ENCODE peak calls at places on chromosomes 11 and 22, in five cellular contexts. F is gastrocnemius medialis, K is HepG2, Q is sigmoid colon, L is OCI-LY7. P is an unnamed sample. For H3K4me1, the result is how much of the 10 kb centered on the place peaks cover.

GRCh38 chr11:118868659-118869058 is 15.0 kb upstream of the CXCR5 start:
- DNase-seq in F (peak), K (no peak), Q (no peak), L (peak), P (no peak)

GRCh38 chr11:134332189-134332631 is 422 bp downstream of the GLB1L2 start:
- DNase-seq in F (no peak), K (no peak), Q (peak), L (no peak), P (peak)

GRCh38 chr11:113345978-113346377 is 31.6 kb downstream of the TTC12 start:
- DNase-seq in F (no peak), K (no peak), Q (no peak), L (no peak), P (no peak)

GRCh38 chr22:26846645-26847044 is 189.3 kb downstream of the MIAT start:
- DNase-seq in F (no peak), K (no peak), Q (no peak), L (no peak), P (no peak)

GRCh38 chr11:70173018-70173417 is 30.1 kb upstream of the FADD start:
- DNase-seq in F (no peak), K (peak), Q (no peak), L (no peak), P (no peak)

GRCh38 chr11:64015510-64015909 is 20.2 kb upstream of the FLRT1 start:
- DNase-seq in F (no peak), K (no peak), Q (no peak), L (no peak), P (no peak)

GRCh38 chr11:70016666-70017347 is 61.3 kb upstream of the ANO1 start:
- DNase-seq in F (no peak), K (no peak), Q (no peak), L (no peak), P (no peak)

GRCh38 chr11:66523611-66524010 is 13.2 kb downstream of the BBS1 start:
- DNase-seq in F (no peak), K (no peak), Q (no peak), L (no peak), P (no peak)

GRCh38 chr11:17827006-17827405 is 92.4 kb downstream of the KCNC1 start:
- DNase-seq in F (no peak), K (peak), Q (no peak), L (no peak), P (no peak)
- H3K4me1 ChIP-seq in F (under half), K (under half), Q (under half), L (under half), P (under half)

GRCh38 chr22:37487129-37487528 is 945 bp upstream of the MFNG start:
- DNase-seq in F (no peak), K (no peak), Q (no peak), L (no peak), P (no peak)
- H3K4me1 ChIP-seq in F (under half), K (half or more), Q (under half), L (half or more), P (under half)

DNA sequence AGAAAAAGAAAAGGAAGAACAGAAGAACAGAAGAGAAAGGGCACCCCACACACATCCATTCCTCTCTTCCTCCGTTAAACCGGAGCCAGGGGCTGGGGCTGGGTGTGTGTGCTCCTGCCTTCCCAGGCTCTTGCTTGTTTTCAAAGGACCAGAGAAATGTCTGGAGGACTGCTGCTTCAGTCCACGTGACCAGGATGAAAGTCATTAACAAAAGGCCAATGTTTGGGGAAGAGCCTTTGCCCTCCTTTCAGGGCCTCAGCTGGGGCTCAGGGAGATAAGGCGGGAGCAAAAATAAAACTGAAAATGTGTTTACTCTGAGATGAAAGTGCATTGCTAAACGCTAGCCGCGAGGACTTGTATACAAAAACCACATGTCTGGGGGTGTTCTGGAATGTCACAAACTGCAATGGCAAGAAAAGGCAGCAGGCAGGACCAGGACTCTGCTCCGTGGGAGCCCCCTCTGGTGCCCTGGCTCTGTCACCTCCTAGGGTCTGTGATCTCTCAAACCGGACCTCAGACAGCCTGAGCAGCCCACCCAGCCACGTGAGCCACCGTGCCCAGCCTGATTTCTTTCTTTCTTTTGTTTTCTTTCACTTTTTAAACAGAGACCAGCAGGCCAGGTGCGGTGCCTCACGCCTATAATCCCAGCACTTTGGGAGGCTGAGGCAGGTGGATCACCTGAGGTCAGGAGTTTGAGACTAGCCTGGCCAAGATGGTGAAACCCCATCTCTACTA is 31.6 kb upstream of the MYH9 start:
- DNase-seq in F (peak), K (peak), Q (peak), L (no peak), P (peak)
- H3K4me1 ChIP-seq in F (under half), K (half or more), Q (under half), L (under half), P (under half)

DNA sequence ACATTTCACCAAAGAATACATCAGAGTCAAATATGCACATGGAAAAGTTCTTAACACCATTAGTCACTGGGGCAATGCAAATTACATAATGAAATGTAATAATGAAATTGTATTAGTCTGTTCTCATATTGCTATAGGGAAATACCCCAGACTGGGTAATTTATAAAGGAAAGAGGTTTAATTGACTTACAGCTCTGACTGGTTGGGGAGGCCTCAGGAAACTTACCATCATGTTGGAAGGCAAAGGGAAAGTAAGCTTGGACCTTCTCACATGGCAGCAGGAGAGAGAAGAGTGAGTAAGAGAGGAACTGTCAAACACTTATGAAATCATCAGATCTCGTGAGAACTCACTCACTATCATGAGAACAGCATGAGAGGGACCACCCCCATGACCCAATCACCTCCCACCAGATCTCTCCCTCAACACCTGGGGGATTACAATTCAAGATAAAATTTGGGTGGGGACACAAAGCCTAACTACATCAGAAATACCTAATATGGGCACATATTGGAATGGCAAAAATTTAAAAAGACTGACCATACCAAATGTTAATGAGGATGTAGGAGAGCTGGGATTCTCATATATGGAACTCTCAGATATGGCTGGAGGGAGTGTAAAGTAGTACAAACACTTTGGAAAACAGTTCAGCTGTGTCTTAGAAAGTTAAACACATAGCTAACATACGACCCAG is 65.1 kb upstream of the CD44 start:
- DNase-seq in F (no peak), K (no peak), Q (no peak), L (no peak), P (no peak)
- H3K4me1 ChIP-seq in F (under half), K (under half), Q (under half), L (under half), P (under half)

P was measured in small intestine.